ENCODE peak calls at places on chromosome 9, in seven cellular contexts. Y is kidney tubule cell; L is anterior cingulate cortex; W is effector CD4-positive, alpha-beta T cell; Z is AG09319; J is OCI-M1; S is stimulated activated CD4-positive, alpha-beta T cell treated with anti-CD3 and anti-CD28 coated beads, Interleukin-4, amount 100 ng/mL, for 1 hour. U is an unnamed sample.

GRCh38 chr9:131707677-131708612 is 31.9 kb downstream of the RAPGEF1 start:
- DNase-seq in S (no peak), J (peak), Y (peak), Z (peak), W (no peak), L (no peak), U (peak)

GRCh38 chr9:116355153-116355827 is 201.7 kb downstream of the PAPPA start:
- DNase-seq in W (no peak), S (no peak), Z (no peak), Y (peak), L (no peak), J (peak), U (no peak)

GRCh38 chr9:129576546-129577543 is 44.1 kb downstream of the C9orf50 start:
- DNase-seq in Z (no peak), J (no peak), W (no peak), L (no peak), S (no peak), Y (no peak), U (no peak)

GRCh38 chr9:37407468-37407867 is 15.0 kb upstream of the GRHPR start:
- DNase-seq in W (no peak), L (no peak), Z (no peak), S (no peak), Y (no peak), J (peak), U (no peak)

GRCh38 chr9:77014597-77015263 is 4.7 kb upstream of the FOXB2 start:
- DNase-seq in J (no peak), Y (no peak), S (no peak), L (no peak), W (no peak), Z (no peak), U (no peak)

GRCh38 chr9:70451765-70452164 is 37.3 kb upstream of the KLF9 start:
- DNase-seq in L (no peak), W (no peak), J (no peak), Y (no peak), S (no peak), Z (no peak), U (no peak)

GRCh38 chr9:33288828-33289483 is 1.4 kb upstream of the NFX1 start:
- DNase-seq in W (no peak), L (no peak), S (no peak), J (no peak), Y (no peak), Z (no peak), U (no peak)

GRCh38 chr9:134600836-134601638 is 40.6 kb upstream of the COL5A1 start:
- DNase-seq in J (no peak), W (no peak), S (no peak), Y (no peak), L (no peak), Z (no peak), U (no peak)

GRCh38 chr9:91809581-91810285 is 140.3 kb downstream of the ROR2 start:
- DNase-seq in Z (no peak), W (no peak), S (no peak), J (no peak), Y (no peak), L (no peak), U (peak)

GRCh38 chr9:4738866-4739586 is 2.0 kb downstream of the AK3 start:
- DNase-seq in L (no peak), W (no peak), J (no peak), S (no peak), Y (no peak), Z (no peak), U (no peak)

GRCh38 chr9:89961616-89962341 is 357.0 kb downstream of the GADD45G start:
- DNase-seq in S (no peak), W (no peak), Z (no peak), J (peak), L (no peak), Y (no peak), U (no peak)

GRCh38 chr9:109794361-109795012 is 14.5 kb downstream of the PALM2AKAP2 start:
- DNase-seq in W (no peak), J (no peak), Y (no peak), L (no peak), Z (no peak), S (no peak), U (no peak)

GRCh38 chr9:98146101-98146991 is 27.3 kb upstream of the TRIM14 start:
- DNase-seq in S (no peak), L (no peak), Z (peak), J (peak), Y (peak), W (no peak), U (no peak)

GRCh38 chr9:97714435-97714834 is 17.3 kb upstream of the XPA start:
- DNase-seq in Z (peak), J (no peak), L (no peak), S (no peak), W (no peak), Y (peak), U (no peak)

GRCh38 chr9:107906074-107906473 is 416.5 kb upstream of the KLF4 start:
- DNase-seq in Y (peak), S (no peak), L (no peak), J (no peak), Z (no peak), W (no peak), U (no peak)

GRCh38 chr9:132434875-132435274 is 24.9 kb downstream of the CFAP77 start:
- DNase-seq in S (no peak), Z (no peak), W (no peak), J (no peak), L (no peak), Y (no peak), U (no peak)

GRCh38 chr9:122342323-122343050 is 28.3 kb upstream of the PTGS1 start:
- DNase-seq in Y (no peak), J (no peak), Z (no peak), S (no peak), W (no peak), L (no peak), U (no peak)

GRCh38 chr9:19946446-19947109 is 157.7 kb upstream of the SLC24A2 start:
- DNase-seq in J (peak), L (no peak), W (no peak), Z (no peak), S (peak), Y (peak), U (no peak)

GRCh38 chr9:104869801-104870200 is 58.2 kb downstream of the ABCA1 start:
- DNase-seq in S (no peak), L (no peak), J (no peak), W (no peak), Y (no peak), Z (no peak), U (no peak)

GRCh38 chr9:112174965-112175795 is at the start of gene SUSD1:
- DNase-seq in J (peak), L (no peak), Y (peak), S (peak), Z (no peak), W (peak), U (peak)

GRCh38 chr9:95927288-95928004 is 52.0 kb downstream of the ERCC6L2 start:
- DNase-seq in J (no peak), L (no peak), W (no peak), Z (no peak), S (no peak), Y (no peak), U (no peak)

GRCh38 chr9:111851536-111851935 is 45.1 kb upstream of the UGCG start:
- DNase-seq in W (no peak), Y (peak), L (no peak), J (no peak), S (no peak), Z (no peak), U (no peak)

U was measured in posterior vena cava.